ENCODE peak calls at places on chromosomes 6 and 20, in seven cellular contexts. One of them, this sample, is unnamed. For H3K36me3, the result is how much of the 10 kb centered on the place peaks cover.

GRCh38 chr6:151999194-151999593 is 191.7 kb downstream of the ESR1 start:
- DNase-seq in mucosa of descending colon: no peak
- DNase-seq in left ventricle myocardium inferior: no peak
- DNase-seq in neural progenitor cell: no peak
- DNase-seq in IMR-90: no peak
- DNase-seq in adrenal gland: no peak
- DNase-seq in lower lobe of right lung: no peak
- DNase-seq in this sample: no peak

GRCh38 chr20:63412889-63413288 is 51.7 kb upstream of the CHRNA4 start:
- DNase-seq in mucosa of descending colon: no peak
- DNase-seq in left ventricle myocardium inferior: no peak
- DNase-seq in neural progenitor cell: no peak
- DNase-seq in IMR-90: no peak
- DNase-seq in adrenal gland: no peak
- DNase-seq in lower lobe of right lung: no peak
- DNase-seq in this sample: no peak

GRCh38 chr6:34032856-34033255 is 113.0 kb downstream of the GRM4 start:
- DNase-seq in mucosa of descending colon: no peak
- DNase-seq in left ventricle myocardium inferior: no peak
- DNase-seq in neural progenitor cell: no peak
- DNase-seq in IMR-90: no peak
- DNase-seq in adrenal gland: no peak
- DNase-seq in lower lobe of right lung: no peak
- DNase-seq in this sample: no peak

GRCh38 chr20:63226020-63226943 is 9.4 kb upstream of the BIRC7 start:
- DNase-seq in mucosa of descending colon: no peak
- DNase-seq in left ventricle myocardium inferior: no peak
- DNase-seq in neural progenitor cell: no peak
- DNase-seq in IMR-90: no peak
- DNase-seq in adrenal gland: no peak
- DNase-seq in lower lobe of right lung: no peak
- DNase-seq in this sample: peak

GRCh38 chr20:40844285-40844684 is 155.2 kb upstream of the MAFB start:
- DNase-seq in mucosa of descending colon: no peak
- DNase-seq in left ventricle myocardium inferior: no peak
- DNase-seq in neural progenitor cell: no peak
- DNase-seq in IMR-90: no peak
- DNase-seq in adrenal gland: no peak
- DNase-seq in lower lobe of right lung: no peak
- DNase-seq in this sample: no peak

GRCh38 chr20:49668181-49668877 is 45.3 kb downstream of the B4GALT5 start:
- DNase-seq in mucosa of descending colon: no peak
- DNase-seq in left ventricle myocardium inferior: peak
- DNase-seq in neural progenitor cell: peak
- DNase-seq in IMR-90: no peak
- DNase-seq in adrenal gland: peak
- DNase-seq in lower lobe of right lung: peak
- DNase-seq in this sample: peak

GRCh38 chr20:17735206-17735804 is 35.5 kb downstream of the BANF2 start:
- DNase-seq in mucosa of descending colon: no peak
- DNase-seq in left ventricle myocardium inferior: no peak
- DNase-seq in neural progenitor cell: no peak
- DNase-seq in IMR-90: peak
- DNase-seq in adrenal gland: peak
- DNase-seq in lower lobe of right lung: no peak
- DNase-seq in this sample: no peak

GRCh38 chr6:52399511-52400315 is 20.4 kb upstream of the EFHC1 start:
- DNase-seq in mucosa of descending colon: peak
- DNase-seq in left ventricle myocardium inferior: no peak
- DNase-seq in neural progenitor cell: peak
- DNase-seq in IMR-90: peak
- DNase-seq in adrenal gland: peak
- DNase-seq in lower lobe of right lung: no peak
- DNase-seq in this sample: no peak

GRCh38 chr6:165845488-165845887 is 182.4 kb upstream of the PDE10A start:
- DNase-seq in mucosa of descending colon: no peak
- DNase-seq in left ventricle myocardium inferior: no peak
- DNase-seq in neural progenitor cell: no peak
- DNase-seq in IMR-90: peak
- DNase-seq in adrenal gland: no peak
- DNase-seq in lower lobe of right lung: no peak
- DNase-seq in this sample: no peak

GRCh38 chr20:38932457-38933120 is 6.4 kb downstream of the FAM83D start:
- DNase-seq in mucosa of descending colon: no peak
- DNase-seq in left ventricle myocardium inferior: no peak
- DNase-seq in neural progenitor cell: no peak
- DNase-seq in IMR-90: peak
- DNase-seq in adrenal gland: no peak
- DNase-seq in lower lobe of right lung: no peak
- DNase-seq in this sample: no peak

GRCh38 chr6:89082439-89082838 is 1.9 kb downstream of the PNRC1 start:
- DNase-seq in mucosa of descending colon: peak
- DNase-seq in left ventricle myocardium inferior: no peak
- DNase-seq in neural progenitor cell: no peak
- DNase-seq in IMR-90: peak
- DNase-seq in adrenal gland: no peak
- DNase-seq in lower lobe of right lung: no peak
- DNase-seq in this sample: no peak

GRCh38 chr6:2800552-2801316 is 35.5 kb downstream of the WRNIP1 start:
- DNase-seq in mucosa of descending colon: no peak
- DNase-seq in left ventricle myocardium inferior: no peak
- DNase-seq in neural progenitor cell: no peak
- DNase-seq in IMR-90: no peak
- DNase-seq in adrenal gland: no peak
- DNase-seq in lower lobe of right lung: no peak
- DNase-seq in this sample: no peak

GRCh38 chr6:85470023-85470410 is 20.1 kb downstream of the NT5E start:
- DNase-seq in mucosa of descending colon: no peak
- DNase-seq in left ventricle myocardium inferior: no peak
- DNase-seq in neural progenitor cell: no peak
- DNase-seq in IMR-90: no peak
- DNase-seq in adrenal gland: no peak
- DNase-seq in lower lobe of right lung: no peak
- DNase-seq in this sample: no peak

GRCh38 chr6:7535498-7535897 is 6.0 kb upstream of the DSP start:
- DNase-seq in mucosa of descending colon: no peak
- DNase-seq in left ventricle myocardium inferior: no peak
- DNase-seq in neural progenitor cell: no peak
- DNase-seq in IMR-90: peak
- DNase-seq in adrenal gland: no peak
- DNase-seq in lower lobe of right lung: no peak
- DNase-seq in this sample: no peak

GRCh38 chr20:14342910-14343309 is 5.5 kb upstream of the FLRT3 start:
- DNase-seq in mucosa of descending colon: peak
- DNase-seq in left ventricle myocardium inferior: no peak
- DNase-seq in neural progenitor cell: no peak
- DNase-seq in IMR-90: no peak
- DNase-seq in adrenal gland: no peak
- DNase-seq in lower lobe of right lung: no peak
- DNase-seq in this sample: no peak

GRCh38 chr20:51902933-51903332 is 100.6 kb upstream of the SALL4 start:
- DNase-seq in mucosa of descending colon: no peak
- DNase-seq in left ventricle myocardium inferior: no peak
- DNase-seq in neural progenitor cell: no peak
- DNase-seq in IMR-90: no peak
- DNase-seq in adrenal gland: no peak
- DNase-seq in lower lobe of right lung: no peak
- DNase-seq in this sample: no peak

GRCh38 chr6:157376241-157376640 is 4.7 kb upstream of the ZDHHC14 start:
- DNase-seq in mucosa of descending colon: no peak
- DNase-seq in left ventricle myocardium inferior: no peak
- DNase-seq in neural progenitor cell: no peak
- DNase-seq in IMR-90: no peak
- DNase-seq in adrenal gland: no peak
- DNase-seq in lower lobe of right lung: no peak
- DNase-seq in this sample: no peak

GRCh38 chr6:7424967-7425807 is 35.6 kb downstream of the RIOK1 start:
- DNase-seq in mucosa of descending colon: peak
- DNase-seq in left ventricle myocardium inferior: peak
- DNase-seq in neural progenitor cell: no peak
- DNase-seq in IMR-90: peak
- DNase-seq in adrenal gland: peak
- DNase-seq in lower lobe of right lung: no peak
- DNase-seq in this sample: peak

GRCh38 chr6:40378071-40378724 is 209.0 kb downstream of the LRFN2 start:
- DNase-seq in mucosa of descending colon: no peak
- DNase-seq in left ventricle myocardium inferior: no peak
- DNase-seq in neural progenitor cell: no peak
- DNase-seq in IMR-90: no peak
- DNase-seq in adrenal gland: no peak
- DNase-seq in lower lobe of right lung: no peak
- DNase-seq in this sample: no peak

GRCh38 chr20:44651507-44652373 is at the start of gene ADA:
- DNase-seq in mucosa of descending colon: peak
- DNase-seq in left ventricle myocardium inferior: peak
- DNase-seq in neural progenitor cell: peak
- DNase-seq in IMR-90: peak
- DNase-seq in adrenal gland: peak
- DNase-seq in lower lobe of right lung: peak
- DNase-seq in this sample: peak

GRCh38 chr6:12602342-12602741 is 114.2 kb upstream of the PHACTR1 start:
- DNase-seq in mucosa of descending colon: no peak
- DNase-seq in left ventricle myocardium inferior: no peak
- DNase-seq in neural progenitor cell: no peak
- DNase-seq in IMR-90: no peak
- DNase-seq in adrenal gland: no peak
- DNase-seq in lower lobe of right lung: no peak
- DNase-seq in this sample: no peak

GRCh38 chr20:33732166-33732970 is 572 bp downstream of the ZNF341 start:
- DNase-seq in mucosa of descending colon: peak
- DNase-seq in left ventricle myocardium inferior: peak
- DNase-seq in neural progenitor cell: no peak
- DNase-seq in IMR-90: no peak
- DNase-seq in adrenal gland: peak
- DNase-seq in lower lobe of right lung: peak
- DNase-seq in this sample: peak

GRCh38 chr6:127302728-127303675 is 36.3 kb downstream of the RNF146 start:
- DNase-seq in mucosa of descending colon: peak
- DNase-seq in left ventricle myocardium inferior: no peak
- DNase-seq in neural progenitor cell: peak
- DNase-seq in IMR-90: peak
- DNase-seq in adrenal gland: peak
- DNase-seq in lower lobe of right lung: no peak
- DNase-seq in this sample: no peak

GRCh38 chr6:6925391-6926164 is 182.2 kb upstream of the RREB1 start:
- DNase-seq in mucosa of descending colon: no peak
- DNase-seq in left ventricle myocardium inferior: no peak
- DNase-seq in neural progenitor cell: no peak
- DNase-seq in IMR-90: peak
- DNase-seq in adrenal gland: no peak
- DNase-seq in lower lobe of right lung: no peak
- DNase-seq in this sample: no peak

GRCh38 chr6:117615981-117616961 is 14.0 kb upstream of the GOPC start:
- DNase-seq in mucosa of descending colon: no peak
- DNase-seq in left ventricle myocardium inferior: no peak
- DNase-seq in neural progenitor cell: peak
- DNase-seq in IMR-90: peak
- DNase-seq in adrenal gland: no peak
- DNase-seq in lower lobe of right lung: no peak
- DNase-seq in this sample: no peak

DNA sequence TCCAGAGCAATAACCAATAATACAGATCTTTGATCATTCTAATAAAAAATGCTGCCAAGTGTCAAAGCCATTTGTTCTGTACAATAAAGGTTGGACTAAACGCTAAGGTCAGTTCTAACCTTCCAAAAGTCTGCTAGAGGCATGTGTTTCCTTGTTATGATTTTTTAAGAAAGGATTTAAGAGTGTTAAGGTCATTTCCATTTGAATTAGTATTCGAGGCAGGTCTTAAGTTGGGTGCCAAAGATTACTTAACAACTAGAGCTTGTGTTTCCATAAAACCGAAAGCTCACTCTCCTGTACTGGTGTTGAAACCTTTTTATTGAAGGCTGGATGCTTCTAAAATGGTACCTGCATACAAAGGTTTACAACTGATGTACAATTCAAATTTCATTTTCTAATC is 82.3 kb downstream of the RNF144B start:
- DNase-seq in mucosa of descending colon: no peak
- DNase-seq in left ventricle myocardium inferior: no peak
- DNase-seq in neural progenitor cell: no peak
- DNase-seq in IMR-90: no peak
- DNase-seq in adrenal gland: no peak
- DNase-seq in lower lobe of right lung: no peak
- DNase-seq in this sample: no peak
- H3K36me3 ChIP-seq in mucosa of descending colon: under half
- H3K36me3 ChIP-seq in left ventricle myocardium inferior: under half
- H3K36me3 ChIP-seq in neural progenitor cell: under half
- H3K36me3 ChIP-seq in IMR-90: under half
- H3K36me3 ChIP-seq in adrenal gland: under half
- H3K36me3 ChIP-seq in lower lobe of right lung: under half
- H3K36me3 ChIP-seq in this sample: under half

GRCh38 chr6:135075018-135075417 is 20.4 kb upstream of the HBS1L start:
- DNase-seq in mucosa of descending colon: no peak
- DNase-seq in left ventricle myocardium inferior: no peak
- DNase-seq in neural progenitor cell: no peak
- DNase-seq in IMR-90: no peak
- DNase-seq in adrenal gland: no peak
- DNase-seq in lower lobe of right lung: no peak
- DNase-seq in this sample: no peak
- TF ChIP-seq CTCF in mucosa of descending colon: no peak
- TF ChIP-seq CTCF in left ventricle myocardium inferior: no peak
- TF ChIP-seq CTCF in neural progenitor cell: peak
- TF ChIP-seq CTCF in IMR-90: no peak
- TF ChIP-seq CTCF in adrenal gland: no peak
- TF ChIP-seq CTCF in lower lobe of right lung: no peak
- TF ChIP-seq CTCF in this sample: no peak

GRCh38 chr6:90090866-90091265 is 196.6 kb downstream of the GJA10 start:
- DNase-seq in mucosa of descending colon: no peak
- DNase-seq in left ventricle myocardium inferior: no peak
- DNase-seq in neural progenitor cell: no peak
- DNase-seq in IMR-90: no peak
- DNase-seq in adrenal gland: no peak
- DNase-seq in lower lobe of right lung: no peak
- DNase-seq in this sample: no peak

GRCh38 chr6:90086517-90086916 is 192.2 kb downstream of the GJA10 start:
- DNase-seq in mucosa of descending colon: no peak
- DNase-seq in left ventricle myocardium inferior: no peak
- DNase-seq in neural progenitor cell: no peak
- DNase-seq in IMR-90: peak
- DNase-seq in adrenal gland: no peak
- DNase-seq in lower lobe of right lung: no peak
- DNase-seq in this sample: no peak

GRCh38 chr6:90083891-90084290 is 189.6 kb downstream of the GJA10 start:
- DNase-seq in mucosa of descending colon: peak
- DNase-seq in left ventricle myocardium inferior: no peak
- DNase-seq in neural progenitor cell: no peak
- DNase-seq in IMR-90: no peak
- DNase-seq in adrenal gland: no peak
- DNase-seq in lower lobe of right lung: no peak
- DNase-seq in this sample: no peak

GRCh38 chr6:90088009-90088408 is 193.7 kb downstream of the GJA10 start:
- DNase-seq in mucosa of descending colon: no peak
- DNase-seq in left ventricle myocardium inferior: no peak
- DNase-seq in neural progenitor cell: no peak
- DNase-seq in IMR-90: peak
- DNase-seq in adrenal gland: no peak
- DNase-seq in lower lobe of right lung: no peak
- DNase-seq in this sample: no peak

GRCh38 chr6:90087103-90087833 is 193.0 kb downstream of the GJA10 start:
- DNase-seq in mucosa of descending colon: no peak
- DNase-seq in left ventricle myocardium inferior: no peak
- DNase-seq in neural progenitor cell: no peak
- DNase-seq in IMR-90: peak
- DNase-seq in adrenal gland: no peak
- DNase-seq in lower lobe of right lung: no peak
- DNase-seq in this sample: no peak
- H3K36me3 ChIP-seq in mucosa of descending colon: under half
- H3K36me3 ChIP-seq in left ventricle myocardium inferior: under half
- H3K36me3 ChIP-seq in neural progenitor cell: under half
- H3K36me3 ChIP-seq in IMR-90: under half
- H3K36me3 ChIP-seq in adrenal gland: under half
- H3K36me3 ChIP-seq in lower lobe of right lung: under half
- H3K36me3 ChIP-seq in this sample: under half

GRCh38 chr6:154408906-154409500 is 52.4 kb upstream of the IPCEF1 start:
- DNase-seq in mucosa of descending colon: peak
- DNase-seq in left ventricle myocardium inferior: no peak
- DNase-seq in neural progenitor cell: no peak
- DNase-seq in IMR-90: peak
- DNase-seq in adrenal gland: no peak
- DNase-seq in lower lobe of right lung: no peak
- DNase-seq in this sample: no peak
- TF ChIP-seq CTCF in mucosa of descending colon: no peak
- TF ChIP-seq CTCF in left ventricle myocardium inferior: peak
- TF ChIP-seq CTCF in neural progenitor cell: peak
- TF ChIP-seq CTCF in IMR-90: peak
- TF ChIP-seq CTCF in adrenal gland: no peak
- TF ChIP-seq CTCF in lower lobe of right lung: peak
- TF ChIP-seq CTCF in this sample: peak

This sample was measured in heart left ventricle.